ENCODE peak calls at places on chromosome 6, in seven cellular contexts. One of them, this sample, is unnamed.

GRCh38 chr6:139367810-139368321 is 6.6 kb downstream of the CITED2 start:
- DNase-seq in NCI-H2081: no peak
- DNase-seq in cerebellar nuclear complex: no peak
- DNase-seq in CD4-positive, alpha-beta T cell: no peak
- DNase-seq in foreskin fibroblast: no peak
- DNase-seq in A549: no peak
- DNase-seq in progenitor cell of endocrine pancreas: no peak
- DNase-seq in this sample: no peak

GRCh38 chr6:166769648-166770047 is 142.6 kb upstream of the RPS6KA2 start:
- DNase-seq in CD4-positive, alpha-beta T cell: no peak
- DNase-seq in NCI-H2081: no peak
- DNase-seq in cerebellar nuclear complex: no peak
- DNase-seq in foreskin fibroblast: no peak
- DNase-seq in progenitor cell of endocrine pancreas: no peak
- DNase-seq in A549: no peak
- DNase-seq in this sample: no peak

GRCh38 chr6:163466839-163467390 is 52.4 kb downstream of the QKI start:
- DNase-seq in A549: no peak
- DNase-seq in CD4-positive, alpha-beta T cell: no peak
- DNase-seq in progenitor cell of endocrine pancreas: no peak
- DNase-seq in cerebellar nuclear complex: no peak
- DNase-seq in NCI-H2081: no peak
- DNase-seq in foreskin fibroblast: no peak
- DNase-seq in this sample: no peak

GRCh38 chr6:144123836-144124235 is 26.5 kb upstream of the STX11 start:
- DNase-seq in cerebellar nuclear complex: no peak
- DNase-seq in progenitor cell of endocrine pancreas: no peak
- DNase-seq in A549: no peak
- DNase-seq in foreskin fibroblast: no peak
- DNase-seq in NCI-H2081: no peak
- DNase-seq in CD4-positive, alpha-beta T cell: no peak
- DNase-seq in this sample: no peak

GRCh38 chr6:16656451-16656850 is 104.8 kb downstream of the ATXN1 start:
- DNase-seq in foreskin fibroblast: no peak
- DNase-seq in NCI-H2081: no peak
- DNase-seq in cerebellar nuclear complex: no peak
- DNase-seq in A549: no peak
- DNase-seq in CD4-positive, alpha-beta T cell: no peak
- DNase-seq in progenitor cell of endocrine pancreas: no peak
- DNase-seq in this sample: no peak

GRCh38 chr6:90256698-90257485 is 39.8 kb downstream of the BACH2 start:
- DNase-seq in CD4-positive, alpha-beta T cell: no peak
- DNase-seq in cerebellar nuclear complex: no peak
- DNase-seq in A549: no peak
- DNase-seq in progenitor cell of endocrine pancreas: no peak
- DNase-seq in foreskin fibroblast: peak
- DNase-seq in NCI-H2081: no peak
- DNase-seq in this sample: no peak

GRCh38 chr6:21885101-21885500 is 291.6 kb downstream of the SOX4 start:
- DNase-seq in CD4-positive, alpha-beta T cell: no peak
- DNase-seq in progenitor cell of endocrine pancreas: no peak
- DNase-seq in NCI-H2081: no peak
- DNase-seq in foreskin fibroblast: no peak
- DNase-seq in A549: no peak
- DNase-seq in cerebellar nuclear complex: no peak
- DNase-seq in this sample: no peak

GRCh38 chr6:133964052-133964451 is 11.0 kb downstream of the TBPL1 start:
- DNase-seq in A549: no peak
- DNase-seq in progenitor cell of endocrine pancreas: no peak
- DNase-seq in NCI-H2081: no peak
- DNase-seq in foreskin fibroblast: peak
- DNase-seq in CD4-positive, alpha-beta T cell: no peak
- DNase-seq in cerebellar nuclear complex: no peak
- DNase-seq in this sample: no peak

GRCh38 chr6:155985660-155986138 is 530.1 kb upstream of the NOX3 start:
- DNase-seq in foreskin fibroblast: no peak
- DNase-seq in progenitor cell of endocrine pancreas: no peak
- DNase-seq in NCI-H2081: peak
- DNase-seq in CD4-positive, alpha-beta T cell: no peak
- DNase-seq in A549: no peak
- DNase-seq in cerebellar nuclear complex: peak
- DNase-seq in this sample: no peak